ENCODE peak calls at places on chromosomes 6 and 20, in ten cellular contexts. B is endodermal cell, M is body of pancreas, L is heart left ventricle, I is neural progenitor cell, G is PC-3, J is MM.1S, T is ascending aorta, S is ovary, O is Panc1. N is an unnamed sample.

GRCh38 chr6:11295969-11296368 is 63.5 kb upstream of the NEDD9 start:
- DNase-seq in M (no peak), I (no peak), O (no peak), B (no peak), J (no peak), S (no peak), T (no peak), L (no peak), G (no peak), N (no peak)

GRCh38 chr20:2142649-2143048 is 41.0 kb downstream of the STK35 start:
- DNase-seq in L (peak; percentile 71), O (no peak), T (no peak), S (no peak), M (no peak), J (no peak), G (no peak), B (no peak), I (no peak), N (no peak)

GRCh38 chr6:128327890-128328289 is 192.5 kb downstream of the PTPRK start:
- DNase-seq in L (no peak), I (peak; percentile 52), M (peak; percentile 9), T (no peak), J (peak; percentile 77), B (peak; percentile 49), S (no peak), O (peak; percentile 24), G (peak; percentile 45), N (no peak)

GRCh38 chr6:44059359-44060342 is 67.6 kb downstream of the MRPL14 start:
- DNase-seq in M (no peak), B (no peak), O (no peak), T (no peak), S (no peak), G (peak; percentile 59), L (peak; percentile 73), I (no peak), J (no peak), N (no peak)

GRCh38 chr6:79586548-79586947 is 44.6 kb upstream of the SH3BGRL2 start:
- DNase-seq in G (peak; percentile 60), B (peak; percentile 55), O (no peak), J (no peak), M (no peak), L (no peak), I (peak; percentile 37), S (no peak), T (no peak), N (peak; percentile 47)

GRCh38 chr20:24547967-24548366 is 78.5 kb downstream of the SYNDIG1 start:
- DNase-seq in J (no peak), M (no peak), I (no peak), T (no peak), S (no peak), G (no peak), O (no peak), B (no peak), L (no peak), N (no peak)

GRCh38 chr20:1155342-1155741 is 29.4 kb downstream of the TMEM74B start:
- DNase-seq in J (no peak), O (no peak), M (no peak), B (no peak), L (no peak), T (no peak), S (no peak), G (no peak), I (no peak), N (no peak)

GRCh38 chr20:3080939-3081388 is 3.6 kb downstream of the AVP start:
- DNase-seq in L (peak; percentile 89), M (peak; percentile 36), G (no peak), S (peak; percentile 57), J (no peak), I (no peak), T (no peak), B (no peak), O (no peak), N (no peak)

GRCh38 chr20:49636447-49636846 is 68.5 kb upstream of the PTGIS start:
- DNase-seq in O (no peak), S (peak; percentile 62), G (no peak), I (no peak), M (peak; percentile 63), B (no peak), J (no peak), L (peak; percentile 87), T (no peak), N (no peak)

GRCh38 chr6:149716584-149716983 is 1.3 kb downstream of the LATS1 start:
- DNase-seq in G (peak; percentile 25), J (no peak), I (peak; percentile 10), T (no peak), S (no peak), M (no peak), B (no peak), O (no peak), L (no peak), N (no peak)

GRCh38 chr6:33343953-33344611 is 26.5 kb upstream of the ZBTB22 start:
- DNase-seq in B (no peak), O (no peak), G (no peak), M (no peak), T (no peak), S (no peak), L (no peak), J (peak; percentile 85), I (no peak), N (no peak)

GRCh38 chr6:139590206-139590605 is 215.8 kb upstream of the CITED2 start:
- DNase-seq in J (peak; percentile 31), I (no peak), L (no peak), B (no peak), S (no peak), G (no peak), M (peak; percentile 94), T (no peak), O (no peak), N (no peak)

GRCh38 chr20:48282591-48283228 is 497.4 kb upstream of the SULF2 start:
- DNase-seq in S (no peak), M (peak; percentile 34), I (no peak), J (no peak), O (no peak), T (no peak), G (no peak), L (no peak), B (no peak), N (no peak)

GRCh38 chr6:41697902-41698349 is 37.5 kb downstream of the TFEB start:
- DNase-seq in M (no peak), J (no peak), T (no peak), L (no peak), S (no peak), O (no peak), I (no peak), B (no peak), G (no peak), N (no peak)

GRCh38 chr6:41696788-41697187 is 38.6 kb downstream of the TFEB start:
- DNase-seq in T (no peak), G (no peak), B (no peak), J (no peak), L (no peak), I (no peak), S (no peak), O (no peak), M (no peak), N (no peak)

GRCh38 chr6:41698350-41698781 is 37.0 kb downstream of the TFEB start:
- DNase-seq in T (no peak), M (no peak), I (peak; percentile 27), B (no peak), S (no peak), J (no peak), O (no peak), L (no peak), G (no peak), N (peak; percentile 96)

GRCh38 chr6:41700577-41701347 is 34.6 kb downstream of the TFEB start:
- DNase-seq in G (no peak), O (no peak), I (peak; percentile 23), B (peak; percentile 77), T (no peak), L (peak; percentile 60), M (no peak), J (no peak), S (no peak), N (no peak)

DNA sequence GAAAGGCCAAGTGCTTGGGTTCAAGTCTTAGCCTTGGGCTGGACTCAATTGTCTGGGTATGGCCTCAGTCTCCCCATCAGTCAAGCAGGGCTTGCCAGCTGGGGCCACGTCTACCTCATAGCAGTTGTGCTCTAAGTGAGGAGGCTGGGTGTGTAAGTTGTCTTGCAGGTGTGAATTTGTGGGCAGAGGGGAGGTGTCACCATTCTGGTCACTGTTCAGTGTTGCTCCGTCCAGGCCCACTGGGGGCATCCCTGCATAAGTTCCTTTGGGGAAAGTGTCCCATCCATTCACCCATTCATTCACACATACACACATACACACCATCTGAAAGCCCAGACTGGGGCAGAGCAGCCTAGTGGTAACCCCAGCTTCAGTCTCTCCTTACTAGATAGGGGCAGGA is 36.3 kb downstream of the TFEB start:
- DNase-seq in M (no peak), L (peak; percentile 3), S (no peak), G (no peak), B (no peak), T (no peak), J (no peak), I (no peak), O (no peak), N (no peak)
- H3K4me3 ChIP-seq in M (no peak overlapping the region), L (no peak overlapping the region), S (no peak overlapping the region), G (no peak overlapping the region), B (no peak overlapping the region), T (no peak overlapping the region), J (no peak overlapping the region), I (no peak overlapping the region), O (no peak overlapping the region), N (no peak overlapping the region)

GRCh38 chr6:32108094-32108627 is 977 bp downstream of the TNXB start:
- DNase-seq in J (no peak), M (peak; percentile 41), O (no peak), L (peak; percentile 86), G (peak; percentile 58), B (no peak), I (peak; percentile 21), T (peak; percentile 85), S (peak; percentile 82), N (no peak)
- H3K27ac ChIP-seq in J (no peak overlapping the region), M (peak overlapping the region; percentile 6), O (no peak overlapping the region), L (peak overlapping the region; percentile 78), G (no peak overlapping the region), B (no peak overlapping the region), I (no peak overlapping the region), T (peak overlapping the region; percentile 81), S (peak overlapping the region; percentile 78), N (no peak overlapping the region)

DNA sequence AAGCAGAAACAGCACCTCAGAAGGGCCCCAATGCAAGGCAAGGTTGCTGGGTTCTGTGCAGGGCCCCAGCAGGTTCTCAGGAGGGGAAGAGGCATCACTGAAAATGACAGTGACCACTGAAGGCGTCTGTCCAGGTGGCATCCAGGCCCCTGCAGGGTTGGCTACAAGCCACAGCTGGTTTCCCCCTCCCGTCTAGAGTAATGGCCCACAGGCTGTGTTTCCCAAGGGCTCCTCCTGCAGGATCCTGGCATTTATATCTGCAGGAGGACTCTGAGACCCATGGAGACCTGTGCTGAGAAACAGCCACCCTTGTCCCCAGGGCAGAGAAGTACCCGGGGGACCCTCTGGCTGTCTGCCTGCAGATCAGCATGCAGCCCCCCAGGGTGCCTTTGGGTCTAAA is 205.1 kb downstream of the TAF4 start:
- DNase-seq in M (no peak), G (no peak), O (no peak), J (no peak), S (no peak), B (no peak), T (no peak), I (peak; percentile 25), L (no peak), N (no peak)
- TF ChIP-seq CTCF in M (no peak), G (no peak), O (no peak), J (no peak), S (no peak), B (peak; percentile 37), T (no peak), I (peak; percentile 14), L (no peak), N (no peak)

DNA sequence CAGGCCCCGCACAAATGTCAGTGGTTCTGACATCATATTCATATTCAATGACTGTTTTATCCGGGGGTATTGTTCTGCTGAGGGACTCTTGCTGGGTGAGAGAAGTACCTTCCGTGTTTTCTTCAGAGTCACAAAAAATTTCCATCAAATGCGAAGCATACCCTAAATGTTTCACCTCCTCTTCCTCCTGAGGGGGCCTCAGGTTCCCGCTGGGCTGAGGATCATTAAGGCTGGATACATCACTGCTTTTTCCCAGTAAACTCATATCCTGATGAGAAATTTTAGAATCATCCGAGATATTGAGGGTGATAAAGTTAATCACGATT is 42.8 kb downstream of the IL20RA start:
- DNase-seq in B (no peak), M (no peak), O (no peak), G (no peak), L (no peak), I (no peak), J (no peak), S (no peak), T (no peak), N (no peak)
- H3K4me3 ChIP-seq in B (no peak overlapping the region), M (no peak overlapping the region), O (no peak overlapping the region), G (peak overlapping the region; percentile 46), L (no peak overlapping the region), I (no peak overlapping the region), J (no peak overlapping the region), S (no peak overlapping the region), T (no peak overlapping the region), N (no peak overlapping the region)

N was measured in brain microvascular endothelial cell.